ENCODE peak calls at places on chromosomes 11 and 22, in four cellular contexts. Y is HS-27A, U is myocyte, E is neural progenitor cell. B is an unnamed sample.

GRCh38 chr11:74731301-74732094 is at the start of gene CHRDL2:
- DNase-seq in E (peak; percentile 77), U (peak; percentile 33), Y (no peak), B (no peak)

GRCh38 chr22:31917227-31917921 is 27.0 kb upstream of the YWHAH start:
- DNase-seq in E (no peak), Y (no peak), U (no peak), B (no peak)

GRCh38 chr11:68038718-68039525 is at the start of gene TCIRG1:
- DNase-seq in E (peak; percentile 78), Y (no peak), U (peak; percentile 72), B (peak; percentile 49)

GRCh38 chr11:7882860-7883259 is 48.2 kb downstream of the OR10A6 start:
- DNase-seq in Y (no peak), E (no peak), U (no peak), B (no peak)

GRCh38 chr11:68843052-68843561 is 1.4 kb upstream of the CPT1A start:
- DNase-seq in Y (no peak), E (peak; percentile 42), U (no peak), B (no peak)

GRCh38 chr11:74535371-74536118 is 42.0 kb upstream of the LIPT2 start:
- DNase-seq in E (no peak), U (no peak), Y (no peak), B (no peak)

GRCh38 chr22:38126928-38127668 is 16.6 kb upstream of the BAIAP2L2 start:
- DNase-seq in E (peak; percentile 43), U (no peak), Y (no peak), B (no peak)

GRCh38 chr11:456533-456932 is 6.5 kb downstream of the PTDSS2 start:
- DNase-seq in E (no peak), U (no peak), Y (no peak), B (peak; percentile 34)

GRCh38 chr22:43854786-43855271 is 7.5 kb downstream of the SULT4A1 start:
- DNase-seq in Y (no peak), E (no peak), U (no peak), B (no peak)

GRCh38 chr11:79794484-79795393 is 353.9 kb upstream of the TENM4 start:
- DNase-seq in E (no peak), U (no peak), Y (no peak), B (no peak)

B was measured in naive thymus-derived CD4-positive, alpha-beta T cell.